ENCODE peak calls at places on chromosome 20, in five cellular contexts. One of them, this sample, is unnamed. For H3K9me3, the result is how much of the 10 kb centered on the place peaks cover.

GRCh38 chr20:12528591-12529041 is 480.2 kb upstream of the SPTLC3 start:
- DNase-seq in hepatocyte: no peak
- DNase-seq in neural progenitor cell: peak
- DNase-seq in mucosa of descending colon: no peak
- DNase-seq in CD4-positive, alpha-beta T cell: no peak
- DNase-seq in this sample: no peak

GRCh38 chr20:7585126-7585679 is 355.1 kb downstream of the HAO1 start:
- DNase-seq in hepatocyte: peak
- DNase-seq in CD4-positive, alpha-beta T cell: no peak
- DNase-seq in mucosa of descending colon: peak
- DNase-seq in neural progenitor cell: no peak
- DNase-seq in this sample: no peak

GRCh38 chr20:11389188-11389587 is 528.5 kb upstream of the BTBD3 start:
- DNase-seq in CD4-positive, alpha-beta T cell: no peak
- DNase-seq in hepatocyte: no peak
- DNase-seq in mucosa of descending colon: no peak
- DNase-seq in neural progenitor cell: no peak
- DNase-seq in this sample: no peak

GRCh38 chr20:46348231-46348803 is 40.0 kb upstream of the CDH22 start:
- DNase-seq in mucosa of descending colon: no peak
- DNase-seq in hepatocyte: peak
- DNase-seq in CD4-positive, alpha-beta T cell: no peak
- DNase-seq in neural progenitor cell: peak
- DNase-seq in this sample: no peak

GRCh38 chr20:51470521-51470875 is 72.0 kb downstream of the NFATC2 start:
- DNase-seq in mucosa of descending colon: no peak
- DNase-seq in CD4-positive, alpha-beta T cell: no peak
- DNase-seq in neural progenitor cell: no peak
- DNase-seq in hepatocyte: no peak
- DNase-seq in this sample: no peak

GRCh38 chr20:8390500-8390899 is 258.4 kb downstream of the PLCB1 start:
- DNase-seq in neural progenitor cell: no peak
- DNase-seq in mucosa of descending colon: no peak
- DNase-seq in hepatocyte: no peak
- DNase-seq in CD4-positive, alpha-beta T cell: no peak
- DNase-seq in this sample: no peak

GRCh38 chr20:21515300-21516179 is 1.7 kb upstream of the NKX2-2 start:
- DNase-seq in CD4-positive, alpha-beta T cell: no peak
- DNase-seq in neural progenitor cell: peak
- DNase-seq in mucosa of descending colon: no peak
- DNase-seq in hepatocyte: no peak
- DNase-seq in this sample: peak

GRCh38 chr20:32972181-32973076 is 31.8 kb downstream of the SUN5 start:
- DNase-seq in CD4-positive, alpha-beta T cell: peak
- DNase-seq in mucosa of descending colon: peak
- DNase-seq in neural progenitor cell: no peak
- DNase-seq in hepatocyte: no peak
- DNase-seq in this sample: no peak

GRCh38 chr20:19129976-19130612 is 82.3 kb upstream of the SLC24A3 start:
- DNase-seq in CD4-positive, alpha-beta T cell: no peak
- DNase-seq in hepatocyte: peak
- DNase-seq in neural progenitor cell: no peak
- DNase-seq in mucosa of descending colon: peak
- DNase-seq in this sample: no peak

GRCh38 chr20:15267935-15268334 is 930.5 kb upstream of the FLRT3 start:
- DNase-seq in neural progenitor cell: no peak
- DNase-seq in mucosa of descending colon: no peak
- DNase-seq in hepatocyte: no peak
- DNase-seq in CD4-positive, alpha-beta T cell: no peak
- DNase-seq in this sample: no peak

GRCh38 chr20:11429889-11430580 is 487.7 kb upstream of the BTBD3 start:
- DNase-seq in mucosa of descending colon: no peak
- DNase-seq in neural progenitor cell: peak
- DNase-seq in hepatocyte: no peak
- DNase-seq in CD4-positive, alpha-beta T cell: no peak
- DNase-seq in this sample: no peak

GRCh38 chr20:51763965-51764602 is 4.1 kb downstream of the ATP9A start:
- DNase-seq in mucosa of descending colon: no peak
- DNase-seq in neural progenitor cell: no peak
- DNase-seq in hepatocyte: no peak
- DNase-seq in CD4-positive, alpha-beta T cell: no peak
- DNase-seq in this sample: no peak

GRCh38 chr20:20017001-20017851 is at the start of gene NAA20:
- DNase-seq in mucosa of descending colon: peak
- DNase-seq in hepatocyte: peak
- DNase-seq in CD4-positive, alpha-beta T cell: peak
- DNase-seq in neural progenitor cell: peak
- DNase-seq in this sample: peak

GRCh38 chr20:16551601-16552419 is 21.4 kb downstream of the KIF16B start:
- DNase-seq in neural progenitor cell: no peak
- DNase-seq in CD4-positive, alpha-beta T cell: no peak
- DNase-seq in mucosa of descending colon: no peak
- DNase-seq in hepatocyte: no peak
- DNase-seq in this sample: no peak

GRCh38 chr20:16554766-16555543 is 18.3 kb downstream of the KIF16B start:
- DNase-seq in CD4-positive, alpha-beta T cell: no peak
- DNase-seq in hepatocyte: no peak
- DNase-seq in neural progenitor cell: no peak
- DNase-seq in mucosa of descending colon: no peak
- DNase-seq in this sample: peak

GRCh38 chr20:16555754-16556153 is 17.5 kb downstream of the KIF16B start:
- DNase-seq in mucosa of descending colon: no peak
- DNase-seq in hepatocyte: no peak
- DNase-seq in neural progenitor cell: no peak
- DNase-seq in CD4-positive, alpha-beta T cell: no peak
- DNase-seq in this sample: no peak

GRCh38 chr20:16553684-16554083 is 19.6 kb downstream of the KIF16B start:
- DNase-seq in CD4-positive, alpha-beta T cell: no peak
- DNase-seq in mucosa of descending colon: no peak
- DNase-seq in hepatocyte: no peak
- DNase-seq in neural progenitor cell: no peak
- DNase-seq in this sample: no peak

DNA sequence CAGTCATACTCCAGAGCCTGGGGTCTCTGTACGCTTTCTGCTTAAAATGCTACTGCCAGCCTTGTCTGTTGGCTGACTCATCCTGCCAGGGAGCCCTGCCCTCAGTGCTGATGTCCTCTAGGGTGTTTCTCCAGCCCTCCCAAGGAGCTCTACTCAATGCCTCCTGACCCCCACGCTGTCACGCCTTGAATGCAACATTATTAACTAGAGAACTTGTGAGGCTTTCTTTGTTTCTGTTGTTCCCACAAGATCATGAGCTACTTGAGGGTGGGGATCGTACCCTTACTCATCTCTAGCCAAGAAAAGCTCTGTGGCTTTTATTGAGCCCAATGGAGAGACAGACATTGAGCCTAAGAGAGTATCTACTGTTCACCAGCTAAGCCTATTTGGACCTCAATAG is 20.1 kb downstream of the KIF16B start:
- DNase-seq in neural progenitor cell: no peak
- DNase-seq in CD4-positive, alpha-beta T cell: no peak
- DNase-seq in hepatocyte: no peak
- DNase-seq in mucosa of descending colon: no peak
- DNase-seq in this sample: no peak
- H3K9me3 ChIP-seq in neural progenitor cell: under half
- H3K9me3 ChIP-seq in CD4-positive, alpha-beta T cell: under half
- H3K9me3 ChIP-seq in hepatocyte: under half
- H3K9me3 ChIP-seq in mucosa of descending colon: under half
- H3K9me3 ChIP-seq in this sample: under half

DNA sequence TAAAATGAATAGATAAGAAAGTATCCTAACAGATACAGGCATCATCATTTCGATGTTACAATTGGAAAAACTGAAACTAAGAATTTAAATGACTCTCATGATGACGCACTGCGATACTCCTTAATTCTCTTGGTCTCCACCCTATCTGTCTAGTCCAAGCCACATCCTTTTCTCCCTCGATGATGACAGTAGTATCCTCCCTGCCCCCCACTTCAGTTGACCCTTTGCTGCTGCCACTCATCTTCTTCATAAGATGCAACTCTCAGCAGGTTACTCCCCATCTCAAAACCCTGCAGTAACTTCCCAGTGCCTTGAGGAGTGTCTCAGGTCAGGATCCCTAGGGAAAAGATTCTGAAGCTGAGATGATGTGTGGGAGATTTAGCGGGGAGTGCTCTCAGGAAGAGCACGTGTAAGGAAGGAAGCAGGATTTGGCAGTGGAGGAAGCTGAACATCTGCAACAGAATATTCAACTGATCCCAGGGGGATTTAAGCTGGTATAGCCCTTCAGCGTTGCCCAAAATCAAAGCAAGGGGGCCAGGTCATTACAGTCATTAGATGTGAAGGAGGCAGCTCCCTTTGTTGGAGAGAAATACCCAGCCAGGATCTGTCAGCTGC is 16.1 kb downstream of the JPH2 start:
- DNase-seq in CD4-positive, alpha-beta T cell: no peak
- DNase-seq in hepatocyte: no peak
- DNase-seq in neural progenitor cell: no peak
- DNase-seq in mucosa of descending colon: no peak
- DNase-seq in this sample: no peak
- H3K9me3 ChIP-seq in CD4-positive, alpha-beta T cell: under half
- H3K9me3 ChIP-seq in hepatocyte: under half
- H3K9me3 ChIP-seq in neural progenitor cell: under half
- H3K9me3 ChIP-seq in mucosa of descending colon: under half
- H3K9me3 ChIP-seq in this sample: under half

DNA sequence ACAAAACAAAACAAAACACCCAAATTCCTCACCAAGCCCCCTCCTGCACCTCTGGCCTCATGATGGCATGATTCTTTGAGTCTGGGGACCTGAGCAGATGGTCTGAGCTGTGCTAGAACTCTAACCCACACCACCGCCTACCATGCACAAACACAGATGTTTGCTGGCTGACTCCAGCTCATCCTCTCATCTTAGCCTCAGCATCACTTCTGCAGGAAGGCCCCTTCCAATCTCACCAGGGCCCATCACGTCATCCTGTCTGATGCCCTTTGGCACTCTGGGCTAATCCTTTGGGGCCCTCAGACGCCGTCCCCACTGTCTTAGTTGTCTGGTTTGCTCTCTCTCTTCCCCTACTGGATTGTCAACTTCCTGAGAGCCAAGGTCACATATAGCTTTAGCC is 85.8 kb downstream of the PHACTR3 start:
- DNase-seq in CD4-positive, alpha-beta T cell: no peak
- DNase-seq in hepatocyte: no peak
- DNase-seq in mucosa of descending colon: no peak
- DNase-seq in neural progenitor cell: no peak
- DNase-seq in this sample: no peak
- H3K9me3 ChIP-seq in CD4-positive, alpha-beta T cell: under half
- H3K9me3 ChIP-seq in hepatocyte: under half
- H3K9me3 ChIP-seq in mucosa of descending colon: under half
- H3K9me3 ChIP-seq in neural progenitor cell: under half
- H3K9me3 ChIP-seq in this sample: under half

DNA sequence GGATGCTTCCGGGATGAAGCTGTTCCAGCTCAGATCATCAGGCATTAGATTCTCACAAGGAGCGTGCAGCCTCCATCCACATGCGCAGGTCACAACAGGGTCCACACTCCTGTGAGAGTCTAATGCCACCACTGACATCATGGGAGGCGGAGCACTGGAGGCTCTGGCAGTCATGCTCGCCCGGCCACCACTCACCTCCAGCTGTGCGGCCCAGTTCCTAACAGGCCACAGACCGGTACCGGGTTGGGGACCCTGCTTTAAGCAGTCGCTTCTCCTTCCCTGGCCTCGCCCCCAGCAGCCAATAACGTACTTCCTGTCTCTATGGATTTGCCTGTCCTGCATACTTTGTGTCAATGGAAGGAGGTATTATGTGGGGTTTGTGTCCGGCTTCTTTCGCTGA is 236.8 kb downstream of the TAF4 start:
- DNase-seq in CD4-positive, alpha-beta T cell: no peak
- DNase-seq in hepatocyte: no peak
- DNase-seq in neural progenitor cell: no peak
- DNase-seq in mucosa of descending colon: no peak
- DNase-seq in this sample: no peak
- H3K9me3 ChIP-seq in CD4-positive, alpha-beta T cell: under half
- H3K9me3 ChIP-seq in hepatocyte: under half
- H3K9me3 ChIP-seq in neural progenitor cell: under half
- H3K9me3 ChIP-seq in mucosa of descending colon: under half
- H3K9me3 ChIP-seq in this sample: under half